ENCODE peak calls at places on chromosomes 7 and 10, in five cellular contexts. One of them, this sample, is unnamed.

GRCh38 chr10:62305813-62306212 is 37.2 kb upstream of the RTKN2 start:
- DNase-seq in skeletal muscle cell: no peak
- DNase-seq in RPMI7951: peak
- DNase-seq in CD8-positive, alpha-beta T cell: no peak
- DNase-seq in AG09319: no peak
- DNase-seq in this sample: no peak

GRCh38 chr7:87332321-87332720 is 13.1 kb upstream of the CROT start:
- DNase-seq in skeletal muscle cell: no peak
- DNase-seq in RPMI7951: no peak
- DNase-seq in CD8-positive, alpha-beta T cell: no peak
- DNase-seq in AG09319: no peak
- DNase-seq in this sample: no peak

GRCh38 chr7:128120976-128121490 is 89.8 kb upstream of the LRRC4 start:
- DNase-seq in skeletal muscle cell: no peak
- DNase-seq in RPMI7951: no peak
- DNase-seq in CD8-positive, alpha-beta T cell: peak
- DNase-seq in AG09319: no peak
- DNase-seq in this sample: no peak

GRCh38 chr7:47795631-47796030 is 152.6 kb downstream of the PKD1L1 start:
- DNase-seq in skeletal muscle cell: no peak
- DNase-seq in RPMI7951: peak
- DNase-seq in CD8-positive, alpha-beta T cell: no peak
- DNase-seq in AG09319: peak
- DNase-seq in this sample: no peak

GRCh38 chr7:134954197-134955082 is 31.9 kb upstream of the AGBL3 start:
- DNase-seq in skeletal muscle cell: no peak
- DNase-seq in RPMI7951: peak
- DNase-seq in CD8-positive, alpha-beta T cell: no peak
- DNase-seq in AG09319: no peak
- DNase-seq in this sample: peak

GRCh38 chr7:124655990-124656389 is 109.6 kb downstream of the GPR37 start:
- DNase-seq in skeletal muscle cell: no peak
- DNase-seq in RPMI7951: no peak
- DNase-seq in CD8-positive, alpha-beta T cell: no peak
- DNase-seq in AG09319: no peak
- DNase-seq in this sample: no peak

GRCh38 chr10:69334258-69335062 is 56.2 kb downstream of the HK1 start:
- DNase-seq in skeletal muscle cell: no peak
- DNase-seq in RPMI7951: peak
- DNase-seq in CD8-positive, alpha-beta T cell: no peak
- DNase-seq in AG09319: no peak
- DNase-seq in this sample: no peak

GRCh38 chr10:31457858-31458257 is 138.8 kb downstream of the ZEB1 start:
- DNase-seq in skeletal muscle cell: no peak
- DNase-seq in RPMI7951: peak
- DNase-seq in CD8-positive, alpha-beta T cell: no peak
- DNase-seq in AG09319: no peak
- DNase-seq in this sample: no peak

GRCh38 chr7:115269486-115269885 is 347.6 kb downstream of the MDFIC start:
- DNase-seq in skeletal muscle cell: no peak
- DNase-seq in RPMI7951: no peak
- DNase-seq in CD8-positive, alpha-beta T cell: no peak
- DNase-seq in AG09319: no peak
- DNase-seq in this sample: no peak

GRCh38 chr7:34064511-34065158 is 159.3 kb downstream of the BMPER start:
- DNase-seq in skeletal muscle cell: no peak
- DNase-seq in RPMI7951: no peak
- DNase-seq in CD8-positive, alpha-beta T cell: no peak
- DNase-seq in AG09319: no peak
- DNase-seq in this sample: no peak

GRCh38 chr10:98488669-98489430 is 42.1 kb upstream of the HPS1 start:
- DNase-seq in skeletal muscle cell: no peak
- DNase-seq in RPMI7951: no peak
- DNase-seq in CD8-positive, alpha-beta T cell: no peak
- DNase-seq in AG09319: no peak
- DNase-seq in this sample: no peak

GRCh38 chr7:33185786-33186185 is 56.4 kb downstream of the BBS9 start:
- DNase-seq in skeletal muscle cell: no peak
- DNase-seq in RPMI7951: peak
- DNase-seq in CD8-positive, alpha-beta T cell: no peak
- DNase-seq in AG09319: no peak
- DNase-seq in this sample: peak

This sample was measured in GDM1.